ENCODE peak calls at places on chromosome 1, in four cellular contexts. Q is GM06990, C is choroid plexus epithelial cell, Y is pancreas. W is an unnamed sample.

GRCh38 chr1:204161609-204162497 is 4.3 kb downstream of the REN start:
- DNase-seq in Q (no peak), C (no peak), Y (peak; percentile 43), W (no peak)

GRCh38 chr1:222794656-222795474 is 20.0 kb upstream of the DISP1 start:
- DNase-seq in Q (no peak), C (peak; percentile 35), Y (peak; percentile 55), W (no peak)

GRCh38 chr1:114455102-114455785 is 55.8 kb downstream of the TRIM33 start:
- DNase-seq in Q (no peak), C (peak; percentile 13), Y (no peak), W (no peak)

GRCh38 chr1:26574690-26575349 is 45.3 kb downstream of the RPS6KA1 start:
- DNase-seq in Q (no peak), C (peak; percentile 36), Y (no peak), W (no peak)

GRCh38 chr1:155504207-155504606 is 58.4 kb downstream of the ASH1L start:
- DNase-seq in Q (peak; percentile 18), C (peak; percentile 69), Y (no peak), W (peak; percentile 47)

GRCh38 chr1:18211764-18212163 is 104.2 kb downstream of the IGSF21 start:
- DNase-seq in Q (no peak), C (no peak), Y (no peak), W (no peak)

GRCh38 chr1:3669421-3669821 is 17.1 kb downstream of the TP73 start:
- DNase-seq in Q (no peak), C (no peak), Y (peak; percentile 53), W (no peak)

GRCh38 chr1:166920561-166921475 is 44.8 kb upstream of the TADA1 start:
- DNase-seq in Q (no peak), C (no peak), Y (peak; percentile 69), W (peak; percentile 34)

GRCh38 chr1:160261526-160261877 is 847 bp downstream of the DCAF8 start:
- DNase-seq in Q (peak; percentile 40), C (peak; percentile 92), Y (no peak), W (peak; percentile 73)

GRCh38 chr1:92298573-92299476 is at the start of the genes GLMN and RPAP2:
- DNase-seq in Q (peak; percentile 94), C (peak; percentile 87), Y (peak; percentile 91), W (peak; percentile 86)

GRCh38 chr1:92299477-92300125 is 742 bp downstream of the RPAP2 start:
- DNase-seq in Q (no peak), C (peak; percentile 17), Y (no peak), W (no peak)

GRCh38 chr1:92301021-92301420 is 2.2 kb downstream of the RPAP2 start:
- DNase-seq in Q (no peak), C (no peak), Y (no peak), W (no peak)

GRCh38 chr1:92298213-92298572 is 594 bp downstream of the GLMN start:
- DNase-seq in Q (no peak), C (peak; percentile 20), Y (no peak), W (no peak)
- TF ChIP-seq CTCF in Q (no peak), C (peak; percentile 35), Y (no peak), W (no peak)

GRCh38 chr1:76012341-76013208 is 62.0 kb upstream of the ST6GALNAC3 start:
- DNase-seq in Q (no peak), C (no peak), Y (no peak), W (no peak)

GRCh38 chr1:76013209-76013581 is 61.4 kb upstream of the ST6GALNAC3 start:
- DNase-seq in Q (no peak), C (no peak), Y (no peak), W (no peak)

GRCh38 chr1:76015478-76016103 is 59.0 kb upstream of the ST6GALNAC3 start:
- DNase-seq in Q (no peak), C (no peak), Y (no peak), W (no peak)

GRCh38 chr1:76006234-76006633 is 68.3 kb upstream of the ST6GALNAC3 start:
- DNase-seq in Q (no peak), C (peak; percentile 67), Y (no peak), W (no peak)

GRCh38 chr1:76010802-76011201 is 63.7 kb upstream of the ST6GALNAC3 start:
- DNase-seq in Q (no peak), C (no peak), Y (no peak), W (no peak)
- TF ChIP-seq CTCF in Q (no peak), C (no peak), Y (no peak), W (no peak)

DNA sequence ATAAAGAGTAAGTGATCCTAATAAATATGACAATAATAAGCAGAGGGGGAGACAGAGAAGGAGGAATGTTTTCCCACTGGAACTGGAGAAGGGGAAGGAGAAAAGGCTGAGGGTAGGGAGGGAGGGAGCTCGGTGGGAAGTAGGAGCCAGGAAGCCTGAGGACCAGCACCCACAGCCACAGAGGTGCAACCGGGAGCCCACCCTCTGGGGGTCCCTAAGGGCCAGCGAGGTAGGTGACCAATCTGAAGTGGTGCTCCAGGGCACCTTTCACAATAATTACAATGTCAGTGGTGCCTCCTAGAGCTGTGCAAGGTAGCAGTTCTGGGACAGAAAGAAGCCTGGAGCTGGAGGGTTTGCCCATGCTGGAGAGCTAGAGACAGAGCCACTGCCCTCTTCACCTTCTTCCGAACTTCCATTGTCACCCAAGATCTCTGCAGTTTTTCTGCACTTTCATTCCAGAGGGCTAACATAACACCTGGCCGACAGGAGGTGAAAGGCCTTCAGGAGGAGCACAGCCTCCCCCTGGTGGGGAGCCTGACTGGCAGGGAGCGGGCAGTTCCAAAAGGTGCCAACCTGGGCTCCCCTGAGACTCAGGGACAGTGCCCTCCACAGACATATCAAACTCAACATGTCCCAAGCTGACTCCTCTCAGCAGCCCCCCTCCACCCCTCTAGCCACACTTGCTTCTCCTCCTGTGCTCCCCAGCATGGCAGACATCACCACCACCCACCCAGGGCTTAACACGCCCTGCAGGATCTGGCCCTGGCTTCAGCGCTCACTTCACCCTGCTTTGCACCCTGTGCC is 4.0 kb upstream of the AHCYL1 start:
- DNase-seq in Q (no peak), C (no peak), Y (peak; percentile 75), W (no peak)
- TF ChIP-seq CTCF in Q (peak; percentile 66), C (peak; percentile 62), Y (peak; percentile 49), W (peak; percentile 54)

DNA sequence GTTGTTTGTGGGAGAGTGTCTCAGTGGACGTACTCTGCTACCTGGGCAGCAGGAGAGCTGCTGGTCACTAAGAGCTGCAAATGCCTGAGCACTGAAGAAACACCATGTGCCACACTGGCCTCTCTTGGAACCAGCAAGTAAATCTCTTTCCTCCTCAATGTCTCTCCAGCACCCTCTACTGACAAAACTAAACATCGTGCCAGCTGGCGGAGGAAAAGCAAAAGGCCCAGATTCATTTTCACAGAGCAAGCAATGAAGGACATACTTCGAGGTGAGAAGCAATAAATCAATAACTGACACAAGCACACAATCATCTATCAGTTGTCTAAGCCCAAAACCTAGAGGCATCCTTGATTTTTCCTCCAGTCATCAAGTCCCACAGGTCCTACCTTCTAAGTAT is 78.1 kb downstream of the RERE start:
- DNase-seq in Q (no peak), C (no peak), Y (no peak), W (no peak)
- TF ChIP-seq CTCF in Q (no peak), C (peak; percentile 9), Y (no peak), W (no peak)

GRCh38 chr1:5622412-5622811 is 369.8 kb downstream of the NPHP4 start:
- DNase-seq in Q (no peak), C (no peak), Y (no peak), W (no peak)

GRCh38 chr1:5619469-5619868 is 372.8 kb downstream of the NPHP4 start:
- DNase-seq in Q (no peak), C (no peak), Y (no peak), W (no peak)

GRCh38 chr1:5620418-5620817 is 371.8 kb downstream of the NPHP4 start:
- DNase-seq in Q (no peak), C (no peak), Y (no peak), W (no peak)

GRCh38 chr1:5621692-5622091 is 370.5 kb downstream of the NPHP4 start:
- DNase-seq in Q (no peak), C (no peak), Y (no peak), W (no peak)

GRCh38 chr1:5620997-5621396 is 371.2 kb downstream of the NPHP4 start:
- DNase-seq in Q (no peak), C (no peak), Y (no peak), W (no peak)
- TF ChIP-seq CTCF in Q (peak; percentile 30), C (no peak), Y (peak; percentile 32), W (no peak)

GRCh38 chr1:150927629-150928028 is 1.5 kb downstream of the SETDB1 start:
- DNase-seq in Q (no peak), C (no peak), Y (no peak), W (no peak)

GRCh38 chr1:150928286-150928685 is 2.1 kb downstream of the SETDB1 start:
- DNase-seq in Q (no peak), C (peak; percentile 57), Y (no peak), W (no peak)

GRCh38 chr1:150925080-150925479 is 1.1 kb upstream of the SETDB1 start:
- DNase-seq in Q (peak; percentile 62), C (peak; percentile 27), Y (no peak), W (no peak)

GRCh38 chr1:150922519-150922975 is 3.6 kb upstream of the SETDB1 start:
- DNase-seq in Q (peak; percentile 71), C (peak; percentile 93), Y (no peak), W (peak; percentile 81)

DNA sequence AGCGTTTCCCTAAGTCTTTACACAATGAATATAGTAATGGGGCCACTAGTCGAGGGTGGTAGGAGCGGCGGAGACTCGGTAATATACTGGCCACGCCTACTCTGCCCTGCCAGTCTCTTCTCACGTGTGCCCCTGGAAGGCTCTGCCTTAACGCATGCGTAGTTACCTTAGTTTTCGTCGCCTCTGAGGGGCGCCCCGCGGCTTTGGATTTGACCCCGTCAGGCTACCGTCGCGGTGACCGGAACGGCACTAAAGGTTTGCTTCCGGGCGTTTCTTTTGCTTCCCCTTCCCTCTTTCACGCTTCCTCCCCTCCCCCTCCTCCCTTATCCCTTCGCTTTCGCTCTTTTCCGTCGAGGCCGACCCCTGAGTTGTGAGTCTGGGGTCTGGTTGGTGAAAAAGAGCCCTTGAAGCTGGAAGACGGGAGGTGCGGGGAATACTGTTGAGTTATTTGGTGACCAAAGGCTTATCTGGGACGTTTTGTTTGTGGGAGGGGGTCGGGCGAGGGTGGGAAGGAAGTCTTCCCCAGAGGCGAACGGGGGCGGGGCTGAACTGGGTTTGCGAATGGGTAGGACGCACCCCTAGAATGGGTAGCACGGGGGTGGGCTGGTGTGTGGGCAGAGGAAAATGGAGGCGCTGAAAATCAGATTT is at the start of gene SETDB1:
- DNase-seq in Q (peak; percentile 94), C (peak; percentile 98), Y (peak; percentile 93), W (peak; percentile 88)
- TF ChIP-seq CTCF in Q (peak; percentile 9), C (no peak), Y (no peak), W (peak; percentile 13)

GRCh38 chr1:8551613-8552093 is 233.7 kb downstream of the SLC45A1 start:
- DNase-seq in Q (no peak), C (no peak), Y (no peak), W (no peak)

GRCh38 chr1:8552820-8553397 is 235.0 kb downstream of the SLC45A1 start:
- DNase-seq in Q (no peak), C (no peak), Y (no peak), W (no peak)

GRCh38 chr1:8547791-8548190 is 229.9 kb downstream of the SLC45A1 start:
- DNase-seq in Q (no peak), C (no peak), Y (no peak), W (no peak)

GRCh38 chr1:8552135-8552534 is 234.2 kb downstream of the SLC45A1 start:
- DNase-seq in Q (no peak), C (no peak), Y (no peak), W (no peak)

DNA sequence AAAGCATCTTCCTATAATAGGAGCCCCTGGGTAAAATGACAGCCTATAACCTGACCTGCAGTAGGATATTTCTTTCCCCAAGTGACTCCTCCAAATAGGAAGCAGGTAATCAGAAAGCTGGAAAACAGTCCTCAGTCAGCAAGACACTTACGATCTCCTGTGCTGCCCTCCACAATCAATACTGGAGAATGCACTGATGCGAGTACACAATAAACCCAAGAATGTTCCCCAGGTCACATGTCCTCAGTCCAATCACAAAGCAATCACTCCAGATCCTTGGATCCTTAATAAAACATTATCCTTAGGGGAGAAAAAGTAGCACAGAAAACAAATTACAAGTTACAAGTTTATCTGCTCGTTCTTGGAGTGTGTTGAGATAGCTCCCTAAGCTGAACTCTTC is 233.1 kb downstream of the SLC45A1 start:
- DNase-seq in Q (no peak), C (no peak), Y (no peak), W (no peak)
- TF ChIP-seq CTCF in Q (no peak), C (no peak), Y (no peak), W (no peak)

W was measured in GM13977.